ENCODE peak calls at places on chromosome X, in four cellular contexts. One of them, this sample, is unnamed.

GRCh38 chrX:3262906-3263305 is 83.5 kb downstream of the MXRA5 start:
- DNase-seq in GM23338: no peak
- DNase-seq in HCT116: peak
- DNase-seq in A549: peak
- DNase-seq in this sample: no peak

GRCh38 chrX:45749375-45749774 is 548.7 kb upstream of the DIPK2B start:
- DNase-seq in GM23338: peak
- DNase-seq in A549: no peak
- DNase-seq in HCT116: no peak
- DNase-seq in this sample: no peak

GRCh38 chrX:126770179-126770578 is 49.4 kb upstream of the PRR32 start:
- DNase-seq in A549: peak
- DNase-seq in HCT116: no peak
- DNase-seq in GM23338: peak
- DNase-seq in this sample: peak

GRCh38 chrX:107826286-107827136 is 845 bp downstream of the MID2 start:
- DNase-seq in HCT116: no peak
- DNase-seq in GM23338: peak
- DNase-seq in A549: peak
- DNase-seq in this sample: no peak

GRCh38 chrX:64894454-64895038 is 81.7 kb downstream of the ZC4H2 start:
- DNase-seq in HCT116: peak
- DNase-seq in GM23338: peak
- DNase-seq in A549: peak
- DNase-seq in this sample: peak

GRCh38 chrX:23838953-23839352 is 56.0 kb downstream of the SAT1 start:
- DNase-seq in A549: no peak
- DNase-seq in HCT116: no peak
- DNase-seq in GM23338: no peak
- DNase-seq in this sample: no peak

GRCh38 chrX:69618803-69619202 is 2.9 kb downstream of the EDA start:
- DNase-seq in GM23338: peak
- DNase-seq in A549: peak
- DNase-seq in HCT116: no peak
- DNase-seq in this sample: no peak

GRCh38 chrX:129565046-129565649 is 25.1 kb downstream of the OCRL start:
- DNase-seq in HCT116: no peak
- DNase-seq in A549: no peak
- DNase-seq in GM23338: peak
- DNase-seq in this sample: no peak

GRCh38 chrX:133609151-133609550 is 193.9 kb upstream of the GPC4 start:
- DNase-seq in HCT116: no peak
- DNase-seq in A549: no peak
- DNase-seq in GM23338: no peak
- DNase-seq in this sample: no peak

GRCh38 chrX:38192007-38192625 is 28.6 kb downstream of the SRPX start:
- DNase-seq in HCT116: no peak
- DNase-seq in A549: peak
- DNase-seq in GM23338: peak
- DNase-seq in this sample: no peak

GRCh38 chrX:39377171-39377570 is 575.9 kb downstream of the MID1IP1 start:
- DNase-seq in GM23338: no peak
- DNase-seq in A549: no peak
- DNase-seq in HCT116: no peak
- DNase-seq in this sample: no peak

GRCh38 chrX:151641564-151641963 is 53.7 kb upstream of the PRRG3 start:
- DNase-seq in A549: no peak
- DNase-seq in HCT116: no peak
- DNase-seq in GM23338: no peak
- DNase-seq in this sample: no peak

GRCh38 chrX:56368962-56369361 is 136.8 kb downstream of the KLF8 start:
- DNase-seq in GM23338: no peak
- DNase-seq in HCT116: no peak
- DNase-seq in A549: no peak
- DNase-seq in this sample: no peak

GRCh38 chrX:70046978-70047377 is 2.8 kb downstream of the AWAT2 start:
- DNase-seq in A549: no peak
- DNase-seq in GM23338: no peak
- DNase-seq in HCT116: no peak
- DNase-seq in this sample: no peak

GRCh38 chrX:103376118-103376978 is at the start of gene BEX3:
- DNase-seq in A549: peak
- DNase-seq in GM23338: peak
- DNase-seq in HCT116: no peak
- DNase-seq in this sample: no peak

GRCh38 chrX:129637217-129638109 is 17.3 kb downstream of the APLN start:
- DNase-seq in A549: peak
- DNase-seq in HCT116: peak
- DNase-seq in GM23338: peak
- DNase-seq in this sample: peak

GRCh38 chrX:21973321-21974010 is 33.0 kb downstream of the SMS start:
- DNase-seq in GM23338: no peak
- DNase-seq in HCT116: no peak
- DNase-seq in A549: no peak
- DNase-seq in this sample: no peak

GRCh38 chrX:107878106-107878505 is 52.4 kb downstream of the MID2 start:
- DNase-seq in GM23338: no peak
- DNase-seq in A549: no peak
- DNase-seq in HCT116: no peak
- DNase-seq in this sample: no peak

GRCh38 chrX:54427837-54428424 is 12.3 kb upstream of the TSR2 start:
- DNase-seq in A549: no peak
- DNase-seq in GM23338: no peak
- DNase-seq in HCT116: no peak
- DNase-seq in this sample: no peak

GRCh38 chrX:39638526-39638925 is 459.2 kb downstream of the BCOR start:
- DNase-seq in A549: no peak
- DNase-seq in GM23338: no peak
- DNase-seq in HCT116: no peak
- DNase-seq in this sample: no peak

GRCh38 chrX:17525266-17525665 is 150.3 kb downstream of the NHS start:
- DNase-seq in A549: no peak
- DNase-seq in HCT116: no peak
- DNase-seq in GM23338: no peak
- DNase-seq in this sample: no peak

GRCh38 chrX:17520206-17520605 is 145.2 kb downstream of the NHS start:
- DNase-seq in A549: no peak
- DNase-seq in HCT116: no peak
- DNase-seq in GM23338: no peak
- DNase-seq in this sample: no peak

GRCh38 chrX:17521871-17522693 is 147.1 kb downstream of the NHS start:
- DNase-seq in HCT116: peak
- DNase-seq in A549: peak
- DNase-seq in GM23338: peak
- DNase-seq in this sample: no peak

GRCh38 chrX:17519349-17519748 is 144.3 kb downstream of the NHS start:
- DNase-seq in HCT116: no peak
- DNase-seq in A549: no peak
- DNase-seq in GM23338: no peak
- DNase-seq in this sample: no peak
- TF ChIP-seq REST in HCT116: no peak
- TF ChIP-seq REST in A549: no peak
- TF ChIP-seq REST in GM23338: no peak
- TF ChIP-seq REST in this sample: no peak

GRCh38 chrX:49160908-49161307 is 1.6 kb upstream of the MAGIX start:
- DNase-seq in A549: no peak
- DNase-seq in GM23338: no peak
- DNase-seq in HCT116: no peak
- DNase-seq in this sample: no peak

GRCh38 chrX:49155243-49155899 is 7.2 kb upstream of the MAGIX start:
- DNase-seq in GM23338: peak
- DNase-seq in A549: peak
- DNase-seq in HCT116: peak
- DNase-seq in this sample: no peak

GRCh38 chrX:49153467-49153866 is 9.1 kb upstream of the MAGIX start:
- DNase-seq in HCT116: no peak
- DNase-seq in A549: no peak
- DNase-seq in GM23338: no peak
- DNase-seq in this sample: no peak

GRCh38 chrX:49157194-49157593 is 5.4 kb upstream of the MAGIX start:
- DNase-seq in HCT116: no peak
- DNase-seq in A549: no peak
- DNase-seq in GM23338: peak
- DNase-seq in this sample: no peak

GRCh38 chrX:49155900-49156837 is 6.4 kb upstream of the MAGIX start:
- DNase-seq in GM23338: peak
- DNase-seq in HCT116: peak
- DNase-seq in A549: peak
- DNase-seq in this sample: no peak
- H3K4me3 ChIP-seq in GM23338: peak
- H3K4me3 ChIP-seq in HCT116: peak
- H3K4me3 ChIP-seq in A549: peak
- H3K4me3 ChIP-seq in this sample: peak

DNA sequence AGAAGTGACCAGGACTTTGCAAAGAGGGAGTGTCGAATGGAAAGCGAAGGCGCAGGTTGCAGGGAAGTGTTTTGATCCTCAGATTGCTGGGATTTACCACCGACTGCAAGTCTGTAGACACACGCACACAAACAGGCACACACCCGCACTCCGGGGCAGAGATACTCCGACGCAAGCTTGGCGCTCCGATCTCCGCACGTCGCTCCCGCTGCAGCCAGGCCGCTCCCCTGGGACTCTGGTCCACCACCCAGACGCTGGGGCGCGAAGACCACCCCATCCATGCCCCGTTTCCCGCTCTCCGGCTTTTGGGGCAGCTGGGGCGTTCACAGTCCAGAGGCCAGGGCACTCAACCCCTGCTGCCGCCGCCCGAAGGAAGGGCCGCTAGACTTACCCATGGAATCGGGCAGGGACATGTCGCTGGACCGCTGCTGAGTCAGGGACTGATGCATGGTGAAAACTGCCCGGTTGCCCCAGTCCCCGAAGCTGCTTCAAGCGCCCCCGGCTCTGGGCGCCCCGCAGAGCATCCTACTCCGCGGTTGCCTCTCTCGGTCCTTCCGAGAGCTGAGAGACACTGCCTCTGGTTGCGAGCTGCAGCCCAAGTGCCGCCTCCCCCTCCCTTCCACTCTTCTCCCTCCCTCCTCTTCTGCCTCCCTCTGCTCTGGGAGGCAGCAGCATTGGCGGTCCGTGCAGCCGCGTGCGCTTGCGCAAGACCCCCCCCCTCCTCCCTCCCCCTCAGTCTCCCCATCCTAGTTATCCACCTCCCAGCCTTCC is at the start of gene TMEM255A:
- DNase-seq in GM23338: peak
- DNase-seq in A549: peak
- DNase-seq in HCT116: no peak
- DNase-seq in this sample: no peak
- TF ChIP-seq REST in GM23338: no peak
- TF ChIP-seq REST in A549: no peak
- TF ChIP-seq REST in HCT116: no peak
- TF ChIP-seq REST in this sample: no peak

GRCh38 chrX:150361777-150362351 is 1.3 kb upstream of the MAMLD1 start:
- DNase-seq in HCT116: no peak
- DNase-seq in A549: peak
- DNase-seq in GM23338: peak
- DNase-seq in this sample: no peak
- H3K4me3 ChIP-seq in HCT116: peak
- H3K4me3 ChIP-seq in A549: peak
- H3K4me3 ChIP-seq in GM23338: peak
- H3K4me3 ChIP-seq in this sample: peak

GRCh38 chrX:132491191-132491590 is 2.4 kb upstream of the MBNL3 start:
- DNase-seq in GM23338: peak
- DNase-seq in A549: peak
- DNase-seq in HCT116: no peak
- DNase-seq in this sample: no peak

GRCh38 chrX:132489256-132490085 is 633 bp upstream of the MBNL3 start:
- DNase-seq in GM23338: peak
- DNase-seq in A549: peak
- DNase-seq in HCT116: no peak
- DNase-seq in this sample: no peak

GRCh38 chrX:132488092-132488749 is 617 bp downstream of the MBNL3 start:
- DNase-seq in A549: no peak
- DNase-seq in HCT116: no peak
- DNase-seq in GM23338: no peak
- DNase-seq in this sample: no peak

GRCh38 chrX:132490086-132490419 is 1.2 kb upstream of the MBNL3 start:
- DNase-seq in GM23338: no peak
- DNase-seq in A549: no peak
- DNase-seq in HCT116: no peak
- DNase-seq in this sample: no peak

GRCh38 chrX:132488819-132489255 is at the start of gene MBNL3:
- DNase-seq in HCT116: no peak
- DNase-seq in GM23338: peak
- DNase-seq in A549: peak
- DNase-seq in this sample: no peak
- TF ChIP-seq REST in HCT116: no peak
- TF ChIP-seq REST in GM23338: no peak
- TF ChIP-seq REST in A549: no peak
- TF ChIP-seq REST in this sample: no peak

GRCh38 chrX:71144651-71145050 is at the start of gene NLGN3:
- DNase-seq in A549: no peak
- DNase-seq in HCT116: no peak
- DNase-seq in GM23338: peak
- DNase-seq in this sample: no peak
- H3K4me3 ChIP-seq in A549: no peak
- H3K4me3 ChIP-seq in HCT116: no peak
- H3K4me3 ChIP-seq in GM23338: peak
- H3K4me3 ChIP-seq in this sample: peak